ENCODE peak calls at places on chromosomes 5 and 9, in four cellular contexts. B, X, Y and Z are unnamed samples.

GRCh38 chr5:74951855-74952254 is 85.7 kb upstream of the FAM169A start:
- DNase-seq in B (no peak), X (no peak), Y (no peak), Z (no peak)

GRCh38 chr9:6910032-6910431 is 152.3 kb downstream of the KDM4C start:
- DNase-seq in B (no peak), X (no peak), Y (no peak), Z (no peak)

GRCh38 chr9:98707158-98708102 is 1.3 kb downstream of the GABBR2 start:
- DNase-seq in B (peak; percentile 29), X (peak; percentile 89), Y (peak; percentile 66), Z (peak; percentile 77)

GRCh38 chr5:53261245-53261644 is 151.7 kb upstream of the MOCS2 start:
- DNase-seq in B (no peak), X (no peak), Y (no peak), Z (no peak)

GRCh38 chr5:107671742-107672211 is 1.0 kb upstream of the EFNA5 start:
- DNase-seq in B (no peak), X (no peak), Y (no peak), Z (peak; percentile 50)

GRCh38 chr5:15885156-15885555 is 294.4 kb downstream of the MARCHF11 start:
- DNase-seq in B (no peak), X (no peak), Y (no peak), Z (no peak)

GRCh38 chr9:132187006-132187760 is 25.3 kb downstream of the NTNG2 start:
- DNase-seq in B (no peak), X (no peak), Y (no peak), Z (peak; percentile 47)

GRCh38 chr9:131503626-131504465 is 1.1 kb downstream of the POMT1 start:
- DNase-seq in B (no peak), X (peak; percentile 18), Y (no peak), Z (no peak)

GRCh38 chr9:34650816-34651215 is 1.2 kb upstream of the IL11RA start:
- DNase-seq in B (no peak), X (peak; percentile 52), Y (no peak), Z (no peak)

GRCh38 chr5:90888511-90889324 is 330.1 kb downstream of the ADGRV1 start:
- DNase-seq in B (no peak), X (no peak), Y (no peak), Z (no peak)

GRCh38 chr9:28956111-28956880 is 1383.0 kb upstream of the C9orf72 start:
- DNase-seq in B (no peak), X (no peak), Y (no peak), Z (no peak)

GRCh38 chr5:151772029-151772867 is 494 bp downstream of the G3BP1 start:
- DNase-seq in B (peak; percentile 41), X (peak; percentile 40), Y (peak; percentile 36), Z (peak; percentile 40)

GRCh38 chr9:132214027-132214622 is 52.3 kb downstream of the NTNG2 start:
- DNase-seq in B (peak; percentile 38), X (peak; percentile 84), Y (peak; percentile 90), Z (peak; percentile 70)

GRCh38 chr5:44875661-44876250 is 67.0 kb downstream of the MRPS30 start:
- DNase-seq in B (no peak), X (no peak), Y (no peak), Z (no peak)

GRCh38 chr5:137822158-137822764 is 45.4 kb upstream of the MYOT start:
- DNase-seq in B (peak; percentile 44), X (peak; percentile 10), Y (peak; percentile 59), Z (peak; percentile 59)

GRCh38 chr5:29214821-29215220 is 1978.7 kb upstream of the CDH6 start:
- DNase-seq in B (no peak), X (no peak), Y (no peak), Z (peak; percentile 54)

GRCh38 chr5:119179857-119180641 is 109.2 kb downstream of the DMXL1 start:
- DNase-seq in B (no peak), X (no peak), Y (no peak), Z (no peak)

GRCh38 chr5:41109186-41109585 is 38.0 kb upstream of the MROH2B start:
- DNase-seq in B (no peak), X (no peak), Y (no peak), Z (no peak)

GRCh38 chr9:86734762-86735161 is 212.5 kb downstream of the GAS1 start:
- DNase-seq in B (no peak), X (no peak), Y (no peak), Z (no peak)

GRCh38 chr9:133342570-133342969 is 5.4 kb downstream of the MED22 start:
- DNase-seq in B (no peak), X (no peak), Y (no peak), Z (peak; percentile 74)

GRCh38 chr5:93192107-93192506 is 388.9 kb downstream of the NR2F1-AS1 start:
- DNase-seq in B (no peak), X (no peak), Y (no peak), Z (no peak)

GRCh38 chr9:132201780-132202703 is 40.2 kb downstream of the NTNG2 start:
- DNase-seq in B (no peak), X (no peak), Y (peak; percentile 56), Z (no peak)

GRCh38 chr5:109223521-109223920 is 186.3 kb downstream of the PJA2 start:
- DNase-seq in B (no peak), X (no peak), Y (no peak), Z (no peak)

GRCh38 chr5:137304227-137304874 is 194.8 kb downstream of the SPOCK1 start:
- DNase-seq in B (peak; percentile 86), X (peak; percentile 91), Y (peak; percentile 97), Z (no peak)

GRCh38 chr9:130220351-130220750 is 45.2 kb upstream of the HMCN2 start:
- DNase-seq in B (no peak), X (no peak), Y (no peak), Z (peak; percentile 72)

GRCh38 chr9:38026021-38026809 is 42.8 kb downstream of the SHB start:
- DNase-seq in B (no peak), X (no peak), Y (no peak), Z (peak; percentile 88)

GRCh38 chr9:117335797-117336435 is 78.9 kb downstream of the ASTN2 start:
- DNase-seq in B (no peak), X (no peak), Y (no peak), Z (no peak)

GRCh38 chr5:6403416-6403815 is 25.1 kb upstream of the MED10 start:
- DNase-seq in B (no peak), X (no peak), Y (no peak), Z (no peak)

GRCh38 chr5:119363936-119364335 is 8.1 kb downstream of the TNFAIP8 start:
- DNase-seq in B (no peak), X (no peak), Y (no peak), Z (no peak)

GRCh38 chr5:113336975-113337374 is 97.8 kb downstream of the TSSK1B start:
- DNase-seq in B (no peak), X (no peak), Y (peak; percentile 46), Z (peak; percentile 83)

GRCh38 chr5:155587458-155587857 is 573.9 kb downstream of the KIF4B start:
- DNase-seq in B (no peak), X (peak; percentile 84), Y (no peak), Z (no peak)

GRCh38 chr5:36751881-36752280 is 124.7 kb upstream of the NIPBL start:
- DNase-seq in B (no peak), X (no peak), Y (no peak), Z (no peak)
- TF ChIP-seq CTCF in B (no peak), X (no peak), Y (no peak), Z (peak; percentile 27)

GRCh38 chr9:19408693-19409405 is at the start of gene ACER2:
- DNase-seq in B (peak; percentile 98), X (peak; percentile 96), Y (peak; percentile 98), Z (peak; percentile 98)
- TF ChIP-seq CTCF in B (no peak), X (no peak), Y (no peak), Z (peak; percentile 23)

DNA sequence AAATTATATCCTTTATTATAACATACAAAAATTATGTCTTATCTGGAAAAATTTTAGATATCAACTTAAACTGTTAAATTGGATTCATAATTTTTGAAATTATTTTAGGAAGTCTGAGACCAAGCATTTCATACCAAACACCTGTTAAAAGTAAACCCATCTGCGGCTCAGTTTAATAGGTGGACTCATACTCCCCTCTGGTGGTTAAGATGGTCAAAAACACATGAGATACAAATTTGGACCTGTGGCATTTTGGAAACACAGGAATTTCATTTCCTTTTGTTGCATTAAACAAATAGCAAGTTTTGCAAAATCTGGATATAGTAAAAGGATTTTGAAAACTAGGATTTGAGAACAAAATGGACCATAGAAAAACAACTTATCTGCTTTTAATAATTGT is 53.7 kb downstream of the RGMB start:
- DNase-seq in B (no peak), X (no peak), Y (no peak), Z (no peak)
- TF ChIP-seq CTCF in B (no peak), X (peak; percentile 66), Y (peak; percentile 82), Z (peak; percentile 80)

DNA sequence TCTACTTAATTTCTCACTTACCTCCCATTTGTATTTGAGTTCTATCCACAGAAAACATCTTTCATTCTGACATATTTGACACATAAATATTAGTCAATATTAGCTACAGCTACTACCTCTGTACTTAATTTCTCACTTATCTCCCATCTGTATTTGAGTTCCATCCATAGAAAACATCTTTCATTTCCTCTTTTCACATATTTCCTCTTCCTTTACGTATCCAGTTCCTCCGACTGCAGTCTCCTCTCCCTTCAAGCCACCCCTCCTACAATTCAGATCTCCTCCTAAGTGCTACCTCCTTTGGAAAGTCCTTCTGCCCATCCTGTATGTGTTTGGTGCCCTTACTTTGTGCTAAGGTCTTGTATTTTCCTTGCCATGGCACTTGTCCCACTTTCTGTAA is 1.6 kb downstream of the SREK1IP1 start:
- DNase-seq in B (no peak), X (no peak), Y (no peak), Z (no peak)
- TF ChIP-seq CTCF in B (no peak), X (no peak), Y (no peak), Z (no peak)

GRCh38 chr5:26807231-26808199 is 230.9 kb downstream of the CDH9 start:
- DNase-seq in B (no peak), X (no peak), Y (no peak), Z (no peak)
- TF ChIP-seq CTCF in B (no peak), X (no peak), Y (no peak), Z (peak; percentile 22)

GRCh38 chr5:149320791-149321330 is 24.4 kb upstream of the GRPEL2 start:
- DNase-seq in B (peak; percentile 88), X (peak; percentile 96), Y (peak; percentile 95), Z (peak; percentile 95)
- TF ChIP-seq CTCF in B (no peak), X (no peak), Y (no peak), Z (no peak)